ENCODE peak calls at places on chromosomes 3 and 15, in six cellular contexts. One of them, this sample, is unnamed.

GRCh38 chr15:85142324-85142723 is 160.7 kb downstream of the PDE8A start:
- DNase-seq in OCI-LY7: no peak
- DNase-seq in stomach: no peak
- DNase-seq in GM06990: no peak
- DNase-seq in mammary epithelial cell: peak; percentile 63
- DNase-seq in esophagus muscularis mucosa: no peak
- DNase-seq in this sample: no peak

GRCh38 chr3:99669879-99670555 is 31.6 kb downstream of the COL8A1 start:
- DNase-seq in OCI-LY7: no peak
- DNase-seq in stomach: no peak
- DNase-seq in GM06990: no peak
- DNase-seq in mammary epithelial cell: peak; percentile 56
- DNase-seq in esophagus muscularis mucosa: no peak
- DNase-seq in this sample: no peak

GRCh38 chr3:148077318-148077923 is 620.3 kb upstream of the AGTR1 start:
- DNase-seq in OCI-LY7: peak; percentile 10
- DNase-seq in stomach: no peak
- DNase-seq in GM06990: no peak
- DNase-seq in mammary epithelial cell: peak; percentile 21
- DNase-seq in esophagus muscularis mucosa: no peak
- DNase-seq in this sample: peak; percentile 13

GRCh38 chr15:99068186-99068585 is 36.7 kb upstream of the SYNM start:
- DNase-seq in OCI-LY7: no peak
- DNase-seq in stomach: no peak
- DNase-seq in GM06990: no peak
- DNase-seq in mammary epithelial cell: no peak
- DNase-seq in esophagus muscularis mucosa: no peak
- DNase-seq in this sample: no peak

GRCh38 chr3:157572559-157573270 is 69.5 kb upstream of the VEPH1 start:
- DNase-seq in OCI-LY7: peak; percentile 51
- DNase-seq in stomach: no peak
- DNase-seq in GM06990: no peak
- DNase-seq in mammary epithelial cell: peak; percentile 32
- DNase-seq in esophagus muscularis mucosa: peak; percentile 74
- DNase-seq in this sample: peak; percentile 45

GRCh38 chr15:51093865-51094605 is 671 bp downstream of the TNFAIP8L3 start:
- DNase-seq in OCI-LY7: no peak
- DNase-seq in stomach: no peak
- DNase-seq in GM06990: no peak
- DNase-seq in mammary epithelial cell: peak; percentile 32
- DNase-seq in esophagus muscularis mucosa: no peak
- DNase-seq in this sample: peak; percentile 61

GRCh38 chr15:43977072-43977884 is 150.5 kb downstream of the WDR76 start:
- DNase-seq in OCI-LY7: peak; percentile 37
- DNase-seq in stomach: no peak
- DNase-seq in GM06990: peak; percentile 54
- DNase-seq in mammary epithelial cell: peak; percentile 25
- DNase-seq in esophagus muscularis mucosa: no peak
- DNase-seq in this sample: no peak

GRCh38 chr3:29067014-29067413 is 213.9 kb upstream of the RBMS3 start:
- DNase-seq in OCI-LY7: no peak
- DNase-seq in stomach: no peak
- DNase-seq in GM06990: no peak
- DNase-seq in mammary epithelial cell: peak; percentile 71
- DNase-seq in esophagus muscularis mucosa: no peak
- DNase-seq in this sample: no peak

GRCh38 chr3:194212021-194212868 is 76.3 kb downstream of the HES1 start:
- DNase-seq in OCI-LY7: no peak
- DNase-seq in stomach: no peak
- DNase-seq in GM06990: no peak
- DNase-seq in mammary epithelial cell: no peak
- DNase-seq in esophagus muscularis mucosa: no peak
- DNase-seq in this sample: no peak

GRCh38 chr3:115401891-115402501 is 221.3 kb upstream of the GAP43 start:
- DNase-seq in OCI-LY7: no peak
- DNase-seq in stomach: no peak
- DNase-seq in GM06990: no peak
- DNase-seq in mammary epithelial cell: peak; percentile 80
- DNase-seq in esophagus muscularis mucosa: no peak
- DNase-seq in this sample: no peak

GRCh38 chr3:120160050-120160449 is 65.8 kb upstream of the GSK3B start:
- DNase-seq in OCI-LY7: no peak
- DNase-seq in stomach: peak; percentile 73
- DNase-seq in GM06990: no peak
- DNase-seq in mammary epithelial cell: peak; percentile 99
- DNase-seq in esophagus muscularis mucosa: peak; percentile 94
- DNase-seq in this sample: no peak

GRCh38 chr3:129118745-129119144 is 2.9 kb downstream of the RAB43 start:
- DNase-seq in OCI-LY7: peak; percentile 48
- DNase-seq in stomach: no peak
- DNase-seq in GM06990: no peak
- DNase-seq in mammary epithelial cell: no peak
- DNase-seq in esophagus muscularis mucosa: no peak
- DNase-seq in this sample: no peak

GRCh38 chr3:66423791-66424190 is 77.0 kb downstream of the LRIG1 start:
- DNase-seq in OCI-LY7: no peak
- DNase-seq in stomach: no peak
- DNase-seq in GM06990: no peak
- DNase-seq in mammary epithelial cell: no peak
- DNase-seq in esophagus muscularis mucosa: no peak
- DNase-seq in this sample: no peak

GRCh38 chr15:28921336-28921735 is 35.6 kb downstream of the APBA2 start:
- DNase-seq in OCI-LY7: no peak
- DNase-seq in stomach: no peak
- DNase-seq in GM06990: no peak
- DNase-seq in mammary epithelial cell: no peak
- DNase-seq in esophagus muscularis mucosa: no peak
- DNase-seq in this sample: no peak

GRCh38 chr15:28922712-28923012 is 36.9 kb downstream of the APBA2 start:
- DNase-seq in OCI-LY7: no peak
- DNase-seq in stomach: no peak
- DNase-seq in GM06990: no peak
- DNase-seq in mammary epithelial cell: no peak
- DNase-seq in esophagus muscularis mucosa: no peak
- DNase-seq in this sample: no peak

GRCh38 chr15:28920781-28921331 is 35.1 kb downstream of the APBA2 start:
- DNase-seq in OCI-LY7: no peak
- DNase-seq in stomach: no peak
- DNase-seq in GM06990: no peak
- DNase-seq in mammary epithelial cell: no peak
- DNase-seq in esophagus muscularis mucosa: no peak
- DNase-seq in this sample: no peak

GRCh38 chr15:28923726-28924280 is 38.0 kb downstream of the APBA2 start:
- DNase-seq in OCI-LY7: no peak
- DNase-seq in stomach: no peak
- DNase-seq in GM06990: no peak
- DNase-seq in mammary epithelial cell: no peak
- DNase-seq in esophagus muscularis mucosa: no peak
- DNase-seq in this sample: no peak

GRCh38 chr15:28921925-28922711 is 36.3 kb downstream of the APBA2 start:
- DNase-seq in OCI-LY7: no peak
- DNase-seq in stomach: no peak
- DNase-seq in GM06990: no peak
- DNase-seq in mammary epithelial cell: no peak
- DNase-seq in esophagus muscularis mucosa: no peak
- DNase-seq in this sample: no peak
- TF ChIP-seq CTCF in OCI-LY7: no peak
- TF ChIP-seq CTCF in stomach: no peak
- TF ChIP-seq CTCF in GM06990: peak; percentile 14
- TF ChIP-seq CTCF in mammary epithelial cell: no peak
- TF ChIP-seq CTCF in esophagus muscularis mucosa: no peak
- TF ChIP-seq CTCF in this sample: no peak

DNA sequence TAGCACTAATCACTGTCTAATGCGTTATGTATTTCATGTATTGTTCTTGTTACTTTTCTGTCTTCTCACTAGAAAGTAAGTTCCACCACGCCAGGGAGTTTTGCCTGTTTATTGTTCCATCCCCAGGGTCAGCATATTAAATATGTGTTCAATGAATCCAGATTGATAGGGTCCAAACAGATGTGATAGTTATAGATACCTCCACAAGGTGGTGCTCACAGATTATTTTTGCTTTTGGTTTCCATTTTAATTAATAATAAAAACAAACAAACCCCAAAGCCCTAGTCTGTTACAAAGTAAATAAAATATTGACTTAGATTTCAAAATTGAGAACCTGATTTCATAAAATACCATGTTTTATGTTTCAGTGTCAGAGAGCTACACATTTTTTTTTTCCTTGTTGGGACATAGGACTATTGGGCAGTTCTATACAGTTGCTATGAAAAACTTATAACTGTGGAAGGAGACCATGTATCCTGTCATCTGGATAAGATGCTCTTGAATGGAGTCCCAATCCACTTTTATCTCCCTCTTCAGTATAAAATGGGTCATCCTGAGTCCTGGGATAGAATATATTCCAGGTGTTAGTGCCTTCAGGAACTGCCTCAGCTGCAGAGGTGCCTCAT is 12.4 kb downstream of the OTOL1 start:
- DNase-seq in OCI-LY7: peak; percentile 27
- DNase-seq in stomach: no peak
- DNase-seq in GM06990: no peak
- DNase-seq in mammary epithelial cell: no peak
- DNase-seq in esophagus muscularis mucosa: no peak
- DNase-seq in this sample: peak; percentile 11
- TF ChIP-seq CTCF in OCI-LY7: peak; percentile 80
- TF ChIP-seq CTCF in stomach: no peak
- TF ChIP-seq CTCF in GM06990: peak; percentile 41
- TF ChIP-seq CTCF in mammary epithelial cell: peak; percentile 36
- TF ChIP-seq CTCF in esophagus muscularis mucosa: no peak
- TF ChIP-seq CTCF in this sample: peak; percentile 43

GRCh38 chr15:67805008-67805681 is 20.2 kb upstream of the SKOR1 start:
- DNase-seq in OCI-LY7: no peak
- DNase-seq in stomach: peak; percentile 16
- DNase-seq in GM06990: no peak
- DNase-seq in mammary epithelial cell: no peak
- DNase-seq in esophagus muscularis mucosa: no peak
- DNase-seq in this sample: no peak

GRCh38 chr15:67803996-67804843 is 21.1 kb upstream of the SKOR1 start:
- DNase-seq in OCI-LY7: no peak
- DNase-seq in stomach: no peak
- DNase-seq in GM06990: no peak
- DNase-seq in mammary epithelial cell: no peak
- DNase-seq in esophagus muscularis mucosa: no peak
- DNase-seq in this sample: no peak

GRCh38 chr15:67801142-67801541 is 24.2 kb upstream of the SKOR1 start:
- DNase-seq in OCI-LY7: no peak
- DNase-seq in stomach: no peak
- DNase-seq in GM06990: no peak
- DNase-seq in mammary epithelial cell: no peak
- DNase-seq in esophagus muscularis mucosa: no peak
- DNase-seq in this sample: no peak

GRCh38 chr15:67801926-67802914 is 23.1 kb upstream of the SKOR1 start:
- DNase-seq in OCI-LY7: no peak
- DNase-seq in stomach: no peak
- DNase-seq in GM06990: no peak
- DNase-seq in mammary epithelial cell: no peak
- DNase-seq in esophagus muscularis mucosa: no peak
- DNase-seq in this sample: no peak

GRCh38 chr15:67803299-67803698 is 22.0 kb upstream of the SKOR1 start:
- DNase-seq in OCI-LY7: peak; percentile 57
- DNase-seq in stomach: no peak
- DNase-seq in GM06990: no peak
- DNase-seq in mammary epithelial cell: no peak
- DNase-seq in esophagus muscularis mucosa: no peak
- DNase-seq in this sample: no peak
- TF ChIP-seq CTCF in OCI-LY7: no peak
- TF ChIP-seq CTCF in stomach: no peak
- TF ChIP-seq CTCF in GM06990: no peak
- TF ChIP-seq CTCF in mammary epithelial cell: no peak
- TF ChIP-seq CTCF in esophagus muscularis mucosa: no peak
- TF ChIP-seq CTCF in this sample: no peak

DNA sequence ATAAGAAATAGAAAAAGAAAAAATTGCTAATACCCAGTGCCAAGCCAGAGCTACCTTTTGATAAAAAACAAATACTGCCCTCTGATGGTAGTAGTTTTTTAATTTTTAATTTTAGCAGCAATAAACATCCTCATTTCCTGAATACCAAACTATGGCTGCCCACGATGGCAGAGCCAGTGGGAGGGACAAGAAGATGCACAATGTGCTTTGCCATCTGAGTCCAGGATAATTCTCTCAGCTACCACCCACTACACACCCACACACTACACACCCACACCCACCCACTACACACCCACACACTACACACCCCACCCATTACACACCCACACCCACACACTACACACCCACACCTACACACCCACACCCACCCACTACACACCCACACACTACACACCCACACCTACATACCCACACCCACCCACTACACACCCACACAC is 17.8 kb downstream of the CEP19 start:
- DNase-seq in OCI-LY7: peak; percentile 39
- DNase-seq in stomach: no peak
- DNase-seq in GM06990: no peak
- DNase-seq in mammary epithelial cell: no peak
- DNase-seq in esophagus muscularis mucosa: no peak
- DNase-seq in this sample: peak; percentile 52
- TF ChIP-seq CTCF in OCI-LY7: peak; percentile 43
- TF ChIP-seq CTCF in stomach: no peak
- TF ChIP-seq CTCF in GM06990: peak; percentile 2
- TF ChIP-seq CTCF in mammary epithelial cell: no peak
- TF ChIP-seq CTCF in esophagus muscularis mucosa: no peak
- TF ChIP-seq CTCF in this sample: no peak

GRCh38 chr15:45393851-45394250 is 15.5 kb upstream of the GATM start:
- DNase-seq in OCI-LY7: peak; percentile 13
- DNase-seq in stomach: no peak
- DNase-seq in GM06990: no peak
- DNase-seq in mammary epithelial cell: no peak
- DNase-seq in esophagus muscularis mucosa: no peak
- DNase-seq in this sample: no peak
- TF ChIP-seq CTCF in OCI-LY7: peak; percentile 54
- TF ChIP-seq CTCF in stomach: no peak
- TF ChIP-seq CTCF in GM06990: peak; percentile 43
- TF ChIP-seq CTCF in mammary epithelial cell: peak; percentile 23
- TF ChIP-seq CTCF in esophagus muscularis mucosa: no peak
- TF ChIP-seq CTCF in this sample: peak; percentile 45

GRCh38 chr3:123026551-123027291 is 842 bp downstream of the SEMA5B start:
- DNase-seq in OCI-LY7: no peak
- DNase-seq in stomach: peak; percentile 31
- DNase-seq in GM06990: no peak
- DNase-seq in mammary epithelial cell: peak; percentile 9
- DNase-seq in esophagus muscularis mucosa: no peak
- DNase-seq in this sample: peak; percentile 62

GRCh38 chr3:123031051-123031450 is 3.5 kb upstream of the SEMA5B start:
- DNase-seq in OCI-LY7: no peak
- DNase-seq in stomach: no peak
- DNase-seq in GM06990: no peak
- DNase-seq in mammary epithelial cell: no peak
- DNase-seq in esophagus muscularis mucosa: no peak
- DNase-seq in this sample: no peak

GRCh38 chr3:123028233-123028828 is 768 bp upstream of the SEMA5B start:
- DNase-seq in OCI-LY7: peak; percentile 39
- DNase-seq in stomach: no peak
- DNase-seq in GM06990: peak; percentile 16
- DNase-seq in mammary epithelial cell: peak; percentile 58
- DNase-seq in esophagus muscularis mucosa: no peak
- DNase-seq in this sample: peak; percentile 82

GRCh38 chr3:123025642-123026521 is 1.7 kb downstream of the SEMA5B start:
- DNase-seq in OCI-LY7: no peak
- DNase-seq in stomach: no peak
- DNase-seq in GM06990: no peak
- DNase-seq in mammary epithelial cell: no peak
- DNase-seq in esophagus muscularis mucosa: no peak
- DNase-seq in this sample: no peak

GRCh38 chr3:123027292-123028232 is at the start of gene SEMA5B:
- DNase-seq in OCI-LY7: no peak
- DNase-seq in stomach: peak; percentile 29
- DNase-seq in GM06990: peak; percentile 16
- DNase-seq in mammary epithelial cell: peak; percentile 39
- DNase-seq in esophagus muscularis mucosa: no peak
- DNase-seq in this sample: peak; percentile 73
- TF ChIP-seq CTCF in OCI-LY7: peak; percentile 40
- TF ChIP-seq CTCF in stomach: no peak
- TF ChIP-seq CTCF in GM06990: peak; percentile 5
- TF ChIP-seq CTCF in mammary epithelial cell: no peak
- TF ChIP-seq CTCF in esophagus muscularis mucosa: peak; percentile 51
- TF ChIP-seq CTCF in this sample: peak; percentile 64